ENCODE peak calls at places on chromosomes 3 and 15, in four cellular contexts. One of them, this sample, is unnamed.
A peak's percentile ranks its signal among the peaks of the same experiment; 100 is the strongest.

GRCh38 chr15:64732156-64732860 is 43.1 kb downstream of the RBPMS2 start:
- DNase-seq in GM12878: peak; percentile 24
- DNase-seq in GM12891: no peak
- DNase-seq in K562: no peak
- DNase-seq in this sample: no peak

GRCh38 chr3:157310329-157311065 is 126.2 kb upstream of the PTX3 start:
- DNase-seq in GM12878: no peak
- DNase-seq in GM12891: no peak
- DNase-seq in K562: no peak
- DNase-seq in this sample: no peak

GRCh38 chr3:190012314-190012782 is 108.3 kb downstream of the P3H2 start:
- DNase-seq in GM12878: no peak
- DNase-seq in GM12891: no peak
- DNase-seq in K562: no peak
- DNase-seq in this sample: no peak

GRCh38 chr15:45268135-45268534 is 16.1 kb downstream of the SLC28A2 start:
- DNase-seq in GM12878: no peak
- DNase-seq in GM12891: no peak
- DNase-seq in K562: peak; percentile 13
- DNase-seq in this sample: no peak

GRCh38 chr3:100662113-100662823 is 47.0 kb upstream of the TFG start:
- DNase-seq in GM12878: no peak
- DNase-seq in GM12891: no peak
- DNase-seq in K562: no peak
- DNase-seq in this sample: no peak

GRCh38 chr3:123346041-123346440 is 102.8 kb downstream of the ADCY5 start:
- DNase-seq in GM12878: no peak
- DNase-seq in GM12891: no peak
- DNase-seq in K562: no peak
- DNase-seq in this sample: no peak

GRCh38 chr3:110165753-110166152 is 828.4 kb upstream of the DPPA4 start:
- DNase-seq in GM12878: no peak
- DNase-seq in GM12891: no peak
- DNase-seq in K562: no peak
- DNase-seq in this sample: no peak

GRCh38 chr15:96343529-96344072 is 13.1 kb downstream of the NR2F2 start:
- DNase-seq in GM12878: no peak
- DNase-seq in GM12891: no peak
- DNase-seq in K562: no peak
- DNase-seq in this sample: no peak

GRCh38 chr3:71753716-71754609 is at the start of gene GPR27:
- DNase-seq in GM12878: no peak
- DNase-seq in GM12891: peak; percentile 27
- DNase-seq in K562: no peak
- DNase-seq in this sample: no peak

GRCh38 chr3:153951276-153951675 is 169.9 kb upstream of the ARHGEF26 start:
- DNase-seq in GM12878: no peak
- DNase-seq in GM12891: no peak
- DNase-seq in K562: no peak
- DNase-seq in this sample: no peak

GRCh38 chr3:13558651-13559050 is 9.7 kb downstream of the FBLN2 start:
- DNase-seq in GM12878: no peak
- DNase-seq in GM12891: no peak
- DNase-seq in K562: no peak
- DNase-seq in this sample: no peak

GRCh38 chr15:64110945-64111678 is 15.3 kb downstream of the SNX1 start:
- DNase-seq in GM12878: no peak
- DNase-seq in GM12891: no peak
- DNase-seq in K562: no peak
- DNase-seq in this sample: no peak

GRCh38 chr3:156787926-156788663 is 38.1 kb upstream of the LEKR1 start:
- DNase-seq in GM12878: no peak
- DNase-seq in GM12891: no peak
- DNase-seq in K562: peak; percentile 81
- DNase-seq in this sample: no peak

GRCh38 chr3:185656321-185656840 is 70.3 kb downstream of the SENP2 start:
- DNase-seq in GM12878: no peak
- DNase-seq in GM12891: no peak
- DNase-seq in K562: no peak
- DNase-seq in this sample: no peak

GRCh38 chr3:16534914-16535301 is 21.4 kb upstream of the RFTN1 start:
- DNase-seq in GM12878: no peak
- DNase-seq in GM12891: no peak
- DNase-seq in K562: no peak
- DNase-seq in this sample: no peak

GRCh38 chr3:37174532-37175126 is at the start of gene LRRFIP2:
- DNase-seq in GM12878: peak; percentile 51
- DNase-seq in GM12891: no peak
- DNase-seq in K562: no peak
- DNase-seq in this sample: no peak

GRCh38 chr3:40505599-40506462 is at the start of gene ZNF620:
- DNase-seq in GM12878: no peak
- DNase-seq in GM12891: peak; percentile 32
- DNase-seq in K562: peak; percentile 78
- DNase-seq in this sample: peak; percentile 34

GRCh38 chr3:32109256-32109655 is 2.8 kb downstream of the GPD1L start:
- DNase-seq in GM12878: no peak
- DNase-seq in GM12891: no peak
- DNase-seq in K562: no peak
- DNase-seq in this sample: no peak

GRCh38 chr3:183381673-183382072 is 46.7 kb downstream of the MCF2L2 start:
- DNase-seq in GM12878: no peak
- DNase-seq in GM12891: no peak
- DNase-seq in K562: no peak
- DNase-seq in this sample: no peak

GRCh38 chr3:191972714-191973398 is 511.9 kb downstream of the PYDC2 start:
- DNase-seq in GM12878: no peak
- DNase-seq in GM12891: no peak
- DNase-seq in K562: no peak
- DNase-seq in this sample: no peak

GRCh38 chr3:196655496-196655895 is 16.0 kb downstream of the NRROS start:
- DNase-seq in GM12878: no peak
- DNase-seq in GM12891: no peak
- DNase-seq in K562: no peak
- DNase-seq in this sample: no peak

GRCh38 chr15:95326689-95327525 is 1003.6 kb upstream of the NR2F2 start:
- DNase-seq in GM12878: no peak
- DNase-seq in GM12891: no peak
- DNase-seq in K562: no peak
- DNase-seq in this sample: no peak

GRCh38 chr15:64462492-64462891 is 2.1 kb downstream of the ZNF609 start:
- DNase-seq in GM12878: no peak
- DNase-seq in GM12891: no peak
- DNase-seq in K562: no peak
- DNase-seq in this sample: no peak

GRCh38 chr15:51195459-51195858 is 100.8 kb upstream of the TNFAIP8L3 start:
- DNase-seq in GM12878: no peak
- DNase-seq in GM12891: no peak
- DNase-seq in K562: no peak
- DNase-seq in this sample: no peak

GRCh38 chr3:187719628-187720336 is 17.4 kb upstream of the RTP2 start:
- DNase-seq in GM12878: no peak
- DNase-seq in GM12891: no peak
- DNase-seq in K562: no peak
- DNase-seq in this sample: no peak

GRCh38 chr15:40282144-40282869 is 557 bp downstream of the ANKRD63 start:
- DNase-seq in GM12878: no peak
- DNase-seq in GM12891: peak; percentile 75
- DNase-seq in K562: peak; percentile 79
- DNase-seq in this sample: peak; percentile 49

GRCh38 chr3:72347819-72348319 is 500.4 kb downstream of the SHQ1 start:
- DNase-seq in GM12878: peak; percentile 50
- DNase-seq in GM12891: no peak
- DNase-seq in K562: no peak
- DNase-seq in this sample: peak; percentile 96

GRCh38 chr3:197749601-197750395 is at the start of gene FYTTD1:
- DNase-seq in GM12878: no peak
- DNase-seq in GM12891: peak; percentile 81
- DNase-seq in K562: peak; percentile 94
- DNase-seq in this sample: peak; percentile 84

GRCh38 chr3:197752107-197752506 is 2.4 kb downstream of the FYTTD1 start:
- DNase-seq in GM12878: no peak
- DNase-seq in GM12891: no peak
- DNase-seq in K562: no peak
- DNase-seq in this sample: no peak

GRCh38 chr3:197749315-197749600 is 425 bp upstream of the FYTTD1 start:
- DNase-seq in GM12878: no peak
- DNase-seq in GM12891: peak; percentile 37
- DNase-seq in K562: peak; percentile 70
- DNase-seq in this sample: no peak

GRCh38 chr3:197750396-197750831 is 731 bp downstream of the FYTTD1 start:
- DNase-seq in GM12878: no peak
- DNase-seq in GM12891: peak; percentile 53
- DNase-seq in K562: peak; percentile 68
- DNase-seq in this sample: peak; percentile 22

GRCh38 chr3:197750863-197751737 is 1.4 kb downstream of the FYTTD1 start:
- DNase-seq in GM12878: no peak
- DNase-seq in GM12891: no peak
- DNase-seq in K562: no peak
- DNase-seq in this sample: peak; percentile 26
- TF ChIP-seq SPI1 in GM12878: no peak
- TF ChIP-seq SPI1 in GM12891: no peak
- TF ChIP-seq SPI1 in K562: no peak
- TF ChIP-seq SPI1 in this sample: no peak

DNA sequence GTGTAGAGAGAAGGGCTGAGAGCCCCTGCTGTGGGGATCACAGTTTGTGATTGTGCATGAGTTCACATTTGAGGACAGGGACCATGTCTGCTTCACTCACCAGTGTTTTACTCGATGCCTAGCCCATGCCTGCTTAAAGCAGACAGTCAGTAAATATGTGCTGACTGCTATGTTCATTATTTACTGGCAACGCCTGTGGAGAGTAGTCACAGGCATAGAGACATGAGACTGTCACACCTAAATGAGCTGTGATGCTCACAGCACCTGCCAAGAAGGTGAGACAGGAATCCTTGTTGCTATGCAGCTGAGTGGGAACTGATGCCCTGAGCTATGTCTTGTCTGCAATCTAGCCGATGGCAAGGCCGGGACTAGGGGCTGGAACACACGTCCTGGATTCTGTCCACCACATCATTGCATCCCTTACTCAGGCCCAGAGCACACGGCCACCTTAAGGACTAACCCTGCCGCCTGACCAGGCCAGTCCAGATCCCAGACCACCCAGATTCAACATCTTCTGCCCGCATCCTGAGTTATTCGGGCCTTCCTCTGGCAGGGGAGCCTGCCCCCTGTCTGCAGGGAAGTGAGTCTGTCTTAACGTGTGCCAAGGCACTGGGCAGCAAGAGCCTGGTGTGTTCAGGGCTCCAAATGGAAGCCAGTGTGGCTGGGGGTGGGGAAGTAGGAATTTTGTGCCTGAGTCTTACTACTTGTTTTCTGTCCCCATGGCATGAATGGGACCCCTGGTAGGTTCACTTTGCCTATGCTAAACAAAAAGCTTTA is 44.8 kb downstream of the FGD5 start:
- DNase-seq in GM12878: no peak
- DNase-seq in GM12891: no peak
- DNase-seq in K562: no peak
- DNase-seq in this sample: no peak
- TF ChIP-seq SPI1 in GM12878: no peak
- TF ChIP-seq SPI1 in GM12891: no peak
- TF ChIP-seq SPI1 in K562: no peak
- TF ChIP-seq SPI1 in this sample: no peak

GRCh38 chr3:11072631-11073030 is 80.1 kb downstream of the SLC6A1 start:
- DNase-seq in GM12878: no peak
- DNase-seq in GM12891: no peak
- DNase-seq in K562: no peak
- DNase-seq in this sample: no peak

GRCh38 chr3:11074007-11074406 is 80.3 kb upstream of the HRH1 start:
- DNase-seq in GM12878: no peak
- DNase-seq in GM12891: no peak
- DNase-seq in K562: no peak
- DNase-seq in this sample: no peak

GRCh38 chr3:11074441-11074840 is 79.9 kb upstream of the HRH1 start:
- DNase-seq in GM12878: no peak
- DNase-seq in GM12891: no peak
- DNase-seq in K562: no peak
- DNase-seq in this sample: peak; percentile 48

GRCh38 chr3:11071096-11071755 is 78.7 kb downstream of the SLC6A1 start:
- DNase-seq in GM12878: no peak
- DNase-seq in GM12891: no peak
- DNase-seq in K562: no peak
- DNase-seq in this sample: no peak
- TF ChIP-seq SPI1 in GM12878: no peak
- TF ChIP-seq SPI1 in GM12891: no peak
- TF ChIP-seq SPI1 in K562: no peak
- TF ChIP-seq SPI1 in this sample: no peak

DNA sequence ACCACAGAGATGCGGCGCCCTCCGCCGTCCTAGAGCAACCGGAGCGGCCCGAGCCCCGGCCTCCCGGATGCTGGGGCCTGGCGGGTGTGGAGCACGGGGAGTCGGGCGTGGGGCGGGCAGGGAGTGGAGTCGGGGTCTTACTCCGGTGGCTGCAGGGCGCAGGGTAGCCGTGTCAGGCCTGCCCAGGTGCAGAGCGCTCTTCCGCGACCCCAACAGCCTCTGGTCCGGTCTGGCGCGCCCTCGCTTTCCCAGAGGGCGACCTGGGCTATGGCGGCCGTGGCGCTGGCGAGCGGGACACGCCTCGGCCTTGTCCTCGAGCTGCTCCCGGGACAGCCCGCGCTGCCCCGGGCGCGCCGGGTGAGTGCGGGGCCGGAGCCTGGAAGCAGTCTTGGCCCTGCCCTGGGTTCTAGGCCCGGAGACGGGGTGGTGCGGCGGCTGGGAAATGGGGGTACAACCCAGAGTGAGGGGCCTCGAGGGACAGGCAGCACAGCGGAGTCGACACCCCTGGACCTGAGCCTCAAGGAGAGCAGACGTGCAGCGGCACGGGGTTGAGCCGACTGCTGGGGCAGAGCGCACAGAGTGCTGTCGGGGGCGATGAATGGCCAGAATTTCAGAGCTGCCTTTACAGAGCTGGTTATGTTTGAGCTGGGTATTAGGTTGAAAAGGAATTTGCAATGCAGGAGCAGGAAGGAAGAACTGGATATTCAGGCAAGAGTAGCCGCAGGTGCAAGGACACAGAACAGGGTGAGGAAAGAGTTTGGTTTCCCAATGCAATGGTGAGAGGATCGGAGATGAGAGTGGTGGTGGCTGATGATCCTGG is at the start of gene ZNF662:
- DNase-seq in GM12878: no peak
- DNase-seq in GM12891: no peak
- DNase-seq in K562: no peak
- DNase-seq in this sample: no peak
- TF ChIP-seq SPI1 in GM12878: no peak
- TF ChIP-seq SPI1 in GM12891: no peak
- TF ChIP-seq SPI1 in K562: no peak
- TF ChIP-seq SPI1 in this sample: no peak

DNA sequence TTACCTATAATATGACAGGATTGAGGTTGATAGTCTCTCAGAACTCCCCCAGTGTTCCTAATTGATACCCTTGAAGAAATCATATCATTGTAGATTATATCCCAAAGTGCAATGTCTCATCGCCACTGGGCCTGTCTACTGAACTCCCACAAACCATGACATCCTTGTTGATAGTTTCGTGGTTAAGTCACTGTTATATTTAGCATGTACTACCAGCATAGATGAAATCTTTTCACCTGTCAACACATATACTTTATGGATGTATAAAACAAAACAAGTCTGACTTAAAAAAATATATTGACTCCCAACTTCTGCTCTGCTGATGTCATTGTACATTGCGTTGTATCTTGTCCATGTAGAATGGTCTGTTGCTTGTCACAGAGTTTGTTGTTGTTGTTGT is 128.1 kb downstream of the IQCH start:
- DNase-seq in GM12878: no peak
- DNase-seq in GM12891: no peak
- DNase-seq in K562: no peak
- DNase-seq in this sample: no peak
- TF ChIP-seq SPI1 in GM12878: no peak
- TF ChIP-seq SPI1 in GM12891: no peak
- TF ChIP-seq SPI1 in K562: no peak
- TF ChIP-seq SPI1 in this sample: no peak

This sample was measured in HL-60.